ENCODE peak calls at places on chromosomes 3 and 15, in ten cellular contexts. One of them, this sample, is unnamed.
A peak's percentile ranks its signal among the peaks of the same experiment; 100 is the strongest.

GRCh38 chr15:82880704-82881103 is 71.3 kb downstream of the WHAMM start:
- DNase-seq in fibroblast of the aortic adventitia: no peak
- DNase-seq in memory B cell: no peak
- DNase-seq in HS-27A: no peak
- DNase-seq in activated T-helper 1 cell treated with anti-CD3 and anti-CD28 coated beads, Interleukin-2, amount 50 U/mL, for 16 hours: no peak
- DNase-seq in HuH-7.5: no peak
- DNase-seq in activated gamma-delta T cell treated with Interleukin-2 at 50 U/mL for 16 hours: no peak
- DNase-seq in activated T-helper 2 cell treated with anti-CD3 and anti-CD28 coated beads, Interferon-gamma antibody, Interleukin-2, Interleukin-4, amounts not matched to agents 10 μg/mL and 5 μg/mL and 100 μg/mL, durations not matched to agents 14 hours and 24 hours and 36 hours: no peak
- DNase-seq in dorsolateral prefrontal cortex: no peak
- DNase-seq in T-helper 9 cell: no peak
- DNase-seq in this sample: no peak

GRCh38 chr3:177855021-177855420 is 657.7 kb upstream of the TBL1XR1 start:
- DNase-seq in fibroblast of the aortic adventitia: no peak
- DNase-seq in memory B cell: no peak
- DNase-seq in HS-27A: no peak
- DNase-seq in activated T-helper 1 cell treated with anti-CD3 and anti-CD28 coated beads, Interleukin-2, amount 50 U/mL, for 16 hours: no peak
- DNase-seq in HuH-7.5: no peak
- DNase-seq in activated gamma-delta T cell treated with Interleukin-2 at 50 U/mL for 16 hours: no peak
- DNase-seq in activated T-helper 2 cell treated with anti-CD3 and anti-CD28 coated beads, Interferon-gamma antibody, Interleukin-2, Interleukin-4, amounts not matched to agents 10 μg/mL and 5 μg/mL and 100 μg/mL, durations not matched to agents 14 hours and 24 hours and 36 hours: no peak
- DNase-seq in dorsolateral prefrontal cortex: no peak
- DNase-seq in T-helper 9 cell: no peak
- DNase-seq in this sample: no peak

GRCh38 chr15:58454950-58455401 is 23.2 kb downstream of the LIPC start:
- DNase-seq in fibroblast of the aortic adventitia: peak; percentile 39
- DNase-seq in memory B cell: no peak
- DNase-seq in HS-27A: no peak
- DNase-seq in activated T-helper 1 cell treated with anti-CD3 and anti-CD28 coated beads, Interleukin-2, amount 50 U/mL, for 16 hours: no peak
- DNase-seq in HuH-7.5: no peak
- DNase-seq in activated gamma-delta T cell treated with Interleukin-2 at 50 U/mL for 16 hours: no peak
- DNase-seq in activated T-helper 2 cell treated with anti-CD3 and anti-CD28 coated beads, Interferon-gamma antibody, Interleukin-2, Interleukin-4, amounts not matched to agents 10 μg/mL and 5 μg/mL and 100 μg/mL, durations not matched to agents 14 hours and 24 hours and 36 hours: no peak
- DNase-seq in dorsolateral prefrontal cortex: no peak
- DNase-seq in T-helper 9 cell: no peak
- DNase-seq in this sample: no peak

GRCh38 chr15:100108846-100109245 is 232.9 kb downstream of the ADAMTS17 start:
- DNase-seq in fibroblast of the aortic adventitia: no peak
- DNase-seq in memory B cell: no peak
- DNase-seq in HS-27A: no peak
- DNase-seq in activated T-helper 1 cell treated with anti-CD3 and anti-CD28 coated beads, Interleukin-2, amount 50 U/mL, for 16 hours: no peak
- DNase-seq in HuH-7.5: no peak
- DNase-seq in activated gamma-delta T cell treated with Interleukin-2 at 50 U/mL for 16 hours: no peak
- DNase-seq in activated T-helper 2 cell treated with anti-CD3 and anti-CD28 coated beads, Interferon-gamma antibody, Interleukin-2, Interleukin-4, amounts not matched to agents 10 μg/mL and 5 μg/mL and 100 μg/mL, durations not matched to agents 14 hours and 24 hours and 36 hours: no peak
- DNase-seq in dorsolateral prefrontal cortex: no peak
- DNase-seq in T-helper 9 cell: no peak
- DNase-seq in this sample: no peak

GRCh38 chr3:147945968-147946519 is 536.9 kb downstream of the ZIC1 start:
- DNase-seq in fibroblast of the aortic adventitia: peak; percentile 94
- DNase-seq in memory B cell: no peak
- DNase-seq in HS-27A: peak; percentile 24
- DNase-seq in activated T-helper 1 cell treated with anti-CD3 and anti-CD28 coated beads, Interleukin-2, amount 50 U/mL, for 16 hours: no peak
- DNase-seq in HuH-7.5: peak; percentile 34
- DNase-seq in activated gamma-delta T cell treated with Interleukin-2 at 50 U/mL for 16 hours: no peak
- DNase-seq in activated T-helper 2 cell treated with anti-CD3 and anti-CD28 coated beads, Interferon-gamma antibody, Interleukin-2, Interleukin-4, amounts not matched to agents 10 μg/mL and 5 μg/mL and 100 μg/mL, durations not matched to agents 14 hours and 24 hours and 36 hours: no peak
- DNase-seq in dorsolateral prefrontal cortex: no peak
- DNase-seq in T-helper 9 cell: no peak
- DNase-seq in this sample: peak; percentile 82

GRCh38 chr3:38315488-38316230 is 30.9 kb upstream of the XYLB start:
- DNase-seq in fibroblast of the aortic adventitia: no peak
- DNase-seq in memory B cell: no peak
- DNase-seq in HS-27A: no peak
- DNase-seq in activated T-helper 1 cell treated with anti-CD3 and anti-CD28 coated beads, Interleukin-2, amount 50 U/mL, for 16 hours: no peak
- DNase-seq in HuH-7.5: no peak
- DNase-seq in activated gamma-delta T cell treated with Interleukin-2 at 50 U/mL for 16 hours: no peak
- DNase-seq in activated T-helper 2 cell treated with anti-CD3 and anti-CD28 coated beads, Interferon-gamma antibody, Interleukin-2, Interleukin-4, amounts not matched to agents 10 μg/mL and 5 μg/mL and 100 μg/mL, durations not matched to agents 14 hours and 24 hours and 36 hours: no peak
- DNase-seq in dorsolateral prefrontal cortex: no peak
- DNase-seq in T-helper 9 cell: no peak
- DNase-seq in this sample: no peak

GRCh38 chr3:104132566-104132997 is 1234.1 kb upstream of the ALCAM start:
- DNase-seq in fibroblast of the aortic adventitia: no peak
- DNase-seq in memory B cell: no peak
- DNase-seq in HS-27A: no peak
- DNase-seq in activated T-helper 1 cell treated with anti-CD3 and anti-CD28 coated beads, Interleukin-2, amount 50 U/mL, for 16 hours: no peak
- DNase-seq in HuH-7.5: no peak
- DNase-seq in activated gamma-delta T cell treated with Interleukin-2 at 50 U/mL for 16 hours: no peak
- DNase-seq in activated T-helper 2 cell treated with anti-CD3 and anti-CD28 coated beads, Interferon-gamma antibody, Interleukin-2, Interleukin-4, amounts not matched to agents 10 μg/mL and 5 μg/mL and 100 μg/mL, durations not matched to agents 14 hours and 24 hours and 36 hours: no peak
- DNase-seq in dorsolateral prefrontal cortex: no peak
- DNase-seq in T-helper 9 cell: no peak
- DNase-seq in this sample: no peak

GRCh38 chr15:85361306-85361705 is 19.1 kb upstream of the AKAP13 start:
- DNase-seq in fibroblast of the aortic adventitia: no peak
- DNase-seq in memory B cell: no peak
- DNase-seq in HS-27A: no peak
- DNase-seq in activated T-helper 1 cell treated with anti-CD3 and anti-CD28 coated beads, Interleukin-2, amount 50 U/mL, for 16 hours: no peak
- DNase-seq in HuH-7.5: no peak
- DNase-seq in activated gamma-delta T cell treated with Interleukin-2 at 50 U/mL for 16 hours: no peak
- DNase-seq in activated T-helper 2 cell treated with anti-CD3 and anti-CD28 coated beads, Interferon-gamma antibody, Interleukin-2, Interleukin-4, amounts not matched to agents 10 μg/mL and 5 μg/mL and 100 μg/mL, durations not matched to agents 14 hours and 24 hours and 36 hours: no peak
- DNase-seq in dorsolateral prefrontal cortex: no peak
- DNase-seq in T-helper 9 cell: no peak
- DNase-seq in this sample: no peak

GRCh38 chr3:134330895-134331810 is 43.1 kb downstream of the AMOTL2 start:
- DNase-seq in fibroblast of the aortic adventitia: peak; percentile 93
- DNase-seq in memory B cell: no peak
- DNase-seq in HS-27A: peak; percentile 84
- DNase-seq in activated T-helper 1 cell treated with anti-CD3 and anti-CD28 coated beads, Interleukin-2, amount 50 U/mL, for 16 hours: no peak
- DNase-seq in HuH-7.5: no peak
- DNase-seq in activated gamma-delta T cell treated with Interleukin-2 at 50 U/mL for 16 hours: no peak
- DNase-seq in activated T-helper 2 cell treated with anti-CD3 and anti-CD28 coated beads, Interferon-gamma antibody, Interleukin-2, Interleukin-4, amounts not matched to agents 10 μg/mL and 5 μg/mL and 100 μg/mL, durations not matched to agents 14 hours and 24 hours and 36 hours: no peak
- DNase-seq in dorsolateral prefrontal cortex: no peak
- DNase-seq in T-helper 9 cell: no peak
- DNase-seq in this sample: no peak

GRCh38 chr15:65939901-65940617 is 70.8 kb downstream of the RAB11A start:
- DNase-seq in fibroblast of the aortic adventitia: peak; percentile 89
- DNase-seq in memory B cell: no peak
- DNase-seq in HS-27A: peak; percentile 52
- DNase-seq in activated T-helper 1 cell treated with anti-CD3 and anti-CD28 coated beads, Interleukin-2, amount 50 U/mL, for 16 hours: no peak
- DNase-seq in HuH-7.5: no peak
- DNase-seq in activated gamma-delta T cell treated with Interleukin-2 at 50 U/mL for 16 hours: no peak
- DNase-seq in activated T-helper 2 cell treated with anti-CD3 and anti-CD28 coated beads, Interferon-gamma antibody, Interleukin-2, Interleukin-4, amounts not matched to agents 10 μg/mL and 5 μg/mL and 100 μg/mL, durations not matched to agents 14 hours and 24 hours and 36 hours: no peak
- DNase-seq in dorsolateral prefrontal cortex: no peak
- DNase-seq in T-helper 9 cell: no peak
- DNase-seq in this sample: peak; percentile 85

GRCh38 chr15:67824900-67825879 is at the start of gene SKOR1:
- DNase-seq in fibroblast of the aortic adventitia: peak; percentile 43
- DNase-seq in memory B cell: no peak
- DNase-seq in HS-27A: no peak
- DNase-seq in activated T-helper 1 cell treated with anti-CD3 and anti-CD28 coated beads, Interleukin-2, amount 50 U/mL, for 16 hours: no peak
- DNase-seq in HuH-7.5: peak; percentile 88
- DNase-seq in activated gamma-delta T cell treated with Interleukin-2 at 50 U/mL for 16 hours: no peak
- DNase-seq in activated T-helper 2 cell treated with anti-CD3 and anti-CD28 coated beads, Interferon-gamma antibody, Interleukin-2, Interleukin-4, amounts not matched to agents 10 μg/mL and 5 μg/mL and 100 μg/mL, durations not matched to agents 14 hours and 24 hours and 36 hours: no peak
- DNase-seq in dorsolateral prefrontal cortex: no peak
- DNase-seq in T-helper 9 cell: no peak
- DNase-seq in this sample: no peak

GRCh38 chr15:40002295-40002694 is 36.7 kb downstream of the SRP14 start:
- DNase-seq in fibroblast of the aortic adventitia: peak; percentile 4
- DNase-seq in memory B cell: no peak
- DNase-seq in HS-27A: no peak
- DNase-seq in activated T-helper 1 cell treated with anti-CD3 and anti-CD28 coated beads, Interleukin-2, amount 50 U/mL, for 16 hours: no peak
- DNase-seq in HuH-7.5: peak; percentile 35
- DNase-seq in activated gamma-delta T cell treated with Interleukin-2 at 50 U/mL for 16 hours: no peak
- DNase-seq in activated T-helper 2 cell treated with anti-CD3 and anti-CD28 coated beads, Interferon-gamma antibody, Interleukin-2, Interleukin-4, amounts not matched to agents 10 μg/mL and 5 μg/mL and 100 μg/mL, durations not matched to agents 14 hours and 24 hours and 36 hours: no peak
- DNase-seq in dorsolateral prefrontal cortex: no peak
- DNase-seq in T-helper 9 cell: no peak
- DNase-seq in this sample: peak; percentile 2

GRCh38 chr3:46087871-46088270 is 60.6 kb upstream of the XCR1 start:
- DNase-seq in fibroblast of the aortic adventitia: peak; percentile 62
- DNase-seq in memory B cell: no peak
- DNase-seq in HS-27A: no peak
- DNase-seq in activated T-helper 1 cell treated with anti-CD3 and anti-CD28 coated beads, Interleukin-2, amount 50 U/mL, for 16 hours: no peak
- DNase-seq in HuH-7.5: no peak
- DNase-seq in activated gamma-delta T cell treated with Interleukin-2 at 50 U/mL for 16 hours: no peak
- DNase-seq in activated T-helper 2 cell treated with anti-CD3 and anti-CD28 coated beads, Interferon-gamma antibody, Interleukin-2, Interleukin-4, amounts not matched to agents 10 μg/mL and 5 μg/mL and 100 μg/mL, durations not matched to agents 14 hours and 24 hours and 36 hours: no peak
- DNase-seq in dorsolateral prefrontal cortex: no peak
- DNase-seq in T-helper 9 cell: no peak
- DNase-seq in this sample: no peak

GRCh38 chr3:23324745-23325144 is 121.6 kb downstream of the UBE2E2 start:
- DNase-seq in fibroblast of the aortic adventitia: peak; percentile 71
- DNase-seq in memory B cell: no peak
- DNase-seq in HS-27A: peak; percentile 40
- DNase-seq in activated T-helper 1 cell treated with anti-CD3 and anti-CD28 coated beads, Interleukin-2, amount 50 U/mL, for 16 hours: no peak
- DNase-seq in HuH-7.5: no peak
- DNase-seq in activated gamma-delta T cell treated with Interleukin-2 at 50 U/mL for 16 hours: no peak
- DNase-seq in activated T-helper 2 cell treated with anti-CD3 and anti-CD28 coated beads, Interferon-gamma antibody, Interleukin-2, Interleukin-4, amounts not matched to agents 10 μg/mL and 5 μg/mL and 100 μg/mL, durations not matched to agents 14 hours and 24 hours and 36 hours: no peak
- DNase-seq in dorsolateral prefrontal cortex: no peak
- DNase-seq in T-helper 9 cell: no peak
- DNase-seq in this sample: no peak

GRCh38 chr3:78788839-78789238 is 979.0 kb downstream of the ROBO1 start:
- DNase-seq in fibroblast of the aortic adventitia: no peak
- DNase-seq in memory B cell: no peak
- DNase-seq in HS-27A: no peak
- DNase-seq in activated T-helper 1 cell treated with anti-CD3 and anti-CD28 coated beads, Interleukin-2, amount 50 U/mL, for 16 hours: no peak
- DNase-seq in HuH-7.5: no peak
- DNase-seq in activated gamma-delta T cell treated with Interleukin-2 at 50 U/mL for 16 hours: no peak
- DNase-seq in activated T-helper 2 cell treated with anti-CD3 and anti-CD28 coated beads, Interferon-gamma antibody, Interleukin-2, Interleukin-4, amounts not matched to agents 10 μg/mL and 5 μg/mL and 100 μg/mL, durations not matched to agents 14 hours and 24 hours and 36 hours: no peak
- DNase-seq in dorsolateral prefrontal cortex: no peak
- DNase-seq in T-helper 9 cell: no peak
- DNase-seq in this sample: no peak

GRCh38 chr15:39744334-39745103 is 38.1 kb downstream of the FSIP1 start:
- DNase-seq in fibroblast of the aortic adventitia: no peak
- DNase-seq in memory B cell: no peak
- DNase-seq in HS-27A: no peak
- DNase-seq in activated T-helper 1 cell treated with anti-CD3 and anti-CD28 coated beads, Interleukin-2, amount 50 U/mL, for 16 hours: no peak
- DNase-seq in HuH-7.5: no peak
- DNase-seq in activated gamma-delta T cell treated with Interleukin-2 at 50 U/mL for 16 hours: no peak
- DNase-seq in activated T-helper 2 cell treated with anti-CD3 and anti-CD28 coated beads, Interferon-gamma antibody, Interleukin-2, Interleukin-4, amounts not matched to agents 10 μg/mL and 5 μg/mL and 100 μg/mL, durations not matched to agents 14 hours and 24 hours and 36 hours: no peak
- DNase-seq in dorsolateral prefrontal cortex: no peak
- DNase-seq in T-helper 9 cell: no peak
- DNase-seq in this sample: no peak

GRCh38 chr15:42053010-42053409 is 32.2 kb upstream of the PLA2G4E start:
- DNase-seq in fibroblast of the aortic adventitia: no peak
- DNase-seq in memory B cell: no peak
- DNase-seq in HS-27A: no peak
- DNase-seq in activated T-helper 1 cell treated with anti-CD3 and anti-CD28 coated beads, Interleukin-2, amount 50 U/mL, for 16 hours: no peak
- DNase-seq in HuH-7.5: no peak
- DNase-seq in activated gamma-delta T cell treated with Interleukin-2 at 50 U/mL for 16 hours: no peak
- DNase-seq in activated T-helper 2 cell treated with anti-CD3 and anti-CD28 coated beads, Interferon-gamma antibody, Interleukin-2, Interleukin-4, amounts not matched to agents 10 μg/mL and 5 μg/mL and 100 μg/mL, durations not matched to agents 14 hours and 24 hours and 36 hours: no peak
- DNase-seq in dorsolateral prefrontal cortex: no peak
- DNase-seq in T-helper 9 cell: no peak
- DNase-seq in this sample: no peak

GRCh38 chr15:75891895-75892294 is 11.8 kb upstream of the FBXO22 start:
- DNase-seq in fibroblast of the aortic adventitia: peak; percentile 83
- DNase-seq in memory B cell: no peak
- DNase-seq in HS-27A: peak; percentile 15
- DNase-seq in activated T-helper 1 cell treated with anti-CD3 and anti-CD28 coated beads, Interleukin-2, amount 50 U/mL, for 16 hours: no peak
- DNase-seq in HuH-7.5: no peak
- DNase-seq in activated gamma-delta T cell treated with Interleukin-2 at 50 U/mL for 16 hours: no peak
- DNase-seq in activated T-helper 2 cell treated with anti-CD3 and anti-CD28 coated beads, Interferon-gamma antibody, Interleukin-2, Interleukin-4, amounts not matched to agents 10 μg/mL and 5 μg/mL and 100 μg/mL, durations not matched to agents 14 hours and 24 hours and 36 hours: no peak
- DNase-seq in dorsolateral prefrontal cortex: no peak
- DNase-seq in T-helper 9 cell: no peak
- DNase-seq in this sample: peak; percentile 68

GRCh38 chr3:171901615-171902312 is 58.6 kb downstream of the TMEM212 start:
- DNase-seq in fibroblast of the aortic adventitia: no peak
- DNase-seq in memory B cell: no peak
- DNase-seq in HS-27A: no peak
- DNase-seq in activated T-helper 1 cell treated with anti-CD3 and anti-CD28 coated beads, Interleukin-2, amount 50 U/mL, for 16 hours: no peak
- DNase-seq in HuH-7.5: no peak
- DNase-seq in activated gamma-delta T cell treated with Interleukin-2 at 50 U/mL for 16 hours: no peak
- DNase-seq in activated T-helper 2 cell treated with anti-CD3 and anti-CD28 coated beads, Interferon-gamma antibody, Interleukin-2, Interleukin-4, amounts not matched to agents 10 μg/mL and 5 μg/mL and 100 μg/mL, durations not matched to agents 14 hours and 24 hours and 36 hours: no peak
- DNase-seq in dorsolateral prefrontal cortex: no peak
- DNase-seq in T-helper 9 cell: no peak
- DNase-seq in this sample: no peak

GRCh38 chr3:86990734-86991481 is at the start of gene VGLL3:
- DNase-seq in fibroblast of the aortic adventitia: peak; percentile 81
- DNase-seq in memory B cell: no peak
- DNase-seq in HS-27A: peak; percentile 82
- DNase-seq in activated T-helper 1 cell treated with anti-CD3 and anti-CD28 coated beads, Interleukin-2, amount 50 U/mL, for 16 hours: no peak
- DNase-seq in HuH-7.5: peak; percentile 24
- DNase-seq in activated gamma-delta T cell treated with Interleukin-2 at 50 U/mL for 16 hours: no peak
- DNase-seq in activated T-helper 2 cell treated with anti-CD3 and anti-CD28 coated beads, Interferon-gamma antibody, Interleukin-2, Interleukin-4, amounts not matched to agents 10 μg/mL and 5 μg/mL and 100 μg/mL, durations not matched to agents 14 hours and 24 hours and 36 hours: no peak
- DNase-seq in dorsolateral prefrontal cortex: peak; percentile 9
- DNase-seq in T-helper 9 cell: no peak
- DNase-seq in this sample: no peak

GRCh38 chr15:57509121-57509520 is 82.6 kb upstream of the MYZAP start:
- DNase-seq in fibroblast of the aortic adventitia: no peak
- DNase-seq in memory B cell: no peak
- DNase-seq in HS-27A: no peak
- DNase-seq in activated T-helper 1 cell treated with anti-CD3 and anti-CD28 coated beads, Interleukin-2, amount 50 U/mL, for 16 hours: no peak
- DNase-seq in HuH-7.5: no peak
- DNase-seq in activated gamma-delta T cell treated with Interleukin-2 at 50 U/mL for 16 hours: no peak
- DNase-seq in activated T-helper 2 cell treated with anti-CD3 and anti-CD28 coated beads, Interferon-gamma antibody, Interleukin-2, Interleukin-4, amounts not matched to agents 10 μg/mL and 5 μg/mL and 100 μg/mL, durations not matched to agents 14 hours and 24 hours and 36 hours: no peak
- DNase-seq in dorsolateral prefrontal cortex: no peak
- DNase-seq in T-helper 9 cell: no peak
- DNase-seq in this sample: peak; percentile 68

GRCh38 chr3:132432639-132433038 is 15.3 kb downstream of the DNAJC13 start:
- DNase-seq in fibroblast of the aortic adventitia: peak; percentile 86
- DNase-seq in memory B cell: no peak
- DNase-seq in HS-27A: peak; percentile 60
- DNase-seq in activated T-helper 1 cell treated with anti-CD3 and anti-CD28 coated beads, Interleukin-2, amount 50 U/mL, for 16 hours: no peak
- DNase-seq in HuH-7.5: no peak
- DNase-seq in activated gamma-delta T cell treated with Interleukin-2 at 50 U/mL for 16 hours: no peak
- DNase-seq in activated T-helper 2 cell treated with anti-CD3 and anti-CD28 coated beads, Interferon-gamma antibody, Interleukin-2, Interleukin-4, amounts not matched to agents 10 μg/mL and 5 μg/mL and 100 μg/mL, durations not matched to agents 14 hours and 24 hours and 36 hours: no peak
- DNase-seq in dorsolateral prefrontal cortex: no peak
- DNase-seq in T-helper 9 cell: no peak
- DNase-seq in this sample: peak; percentile 15